ENCODE peak calls at places on chromosome 20, in six cellular contexts. M, Q, B, P, R and N are unnamed samples.

GRCh38 chr20:11777861-11778570 is 139.7 kb upstream of the BTBD3 start:
- DNase-seq in Q (no peak), B (no peak), R (no peak), M (no peak), P (no peak), N (no peak)

GRCh38 chr20:62120990-62121775 is 1.1 kb upstream of the LSM14B start:
- DNase-seq in P (peak), B (no peak), R (peak), M (no peak), Q (no peak), N (no peak)

GRCh38 chr20:50215101-50215500 is 24.5 kb downstream of the CEBPB start:
- DNase-seq in M (no peak), Q (no peak), B (no peak), P (no peak), R (no peak), N (no peak)

GRCh38 chr20:9807176-9807575 is 31.7 kb downstream of the PAK5 start:
- DNase-seq in Q (no peak), M (no peak), R (no peak), P (no peak), B (no peak), N (no peak)

GRCh38 chr20:62367483-62368302 is 581 bp upstream of the LAMA5 start:
- DNase-seq in B (no peak), M (peak), R (peak), Q (no peak), P (peak), N (no peak)

GRCh38 chr20:41392871-41393704 is 26.5 kb upstream of the EMILIN3 start:
- DNase-seq in B (no peak), Q (no peak), M (no peak), R (no peak), P (peak), N (no peak)

GRCh38 chr20:11867286-11867921 is 50.3 kb upstream of the BTBD3 start:
- DNase-seq in P (no peak), R (no peak), Q (no peak), B (no peak), M (no peak), N (peak)

GRCh38 chr20:47949230-47949629 is 163.9 kb upstream of the SULF2 start:
- DNase-seq in R (no peak), M (no peak), P (no peak), B (no peak), Q (no peak), N (no peak)

GRCh38 chr20:31695849-31696804 is 26.5 kb downstream of the BCL2L1 start:
- DNase-seq in B (no peak), R (no peak), Q (no peak), M (no peak), P (no peak), N (peak)

GRCh38 chr20:31694842-31695593 is 27.6 kb downstream of the BCL2L1 start:
- DNase-seq in B (no peak), Q (no peak), M (no peak), P (no peak), R (no peak), N (no peak)

GRCh38 chr20:31691646-31692275 is 30.9 kb downstream of the BCL2L1 start:
- DNase-seq in Q (no peak), B (no peak), P (no peak), R (no peak), M (no peak), N (no peak)

GRCh38 chr20:31693987-31694661 is 28.5 kb downstream of the BCL2L1 start:
- DNase-seq in M (peak), R (peak), Q (no peak), P (no peak), B (no peak), N (no peak)

DNA sequence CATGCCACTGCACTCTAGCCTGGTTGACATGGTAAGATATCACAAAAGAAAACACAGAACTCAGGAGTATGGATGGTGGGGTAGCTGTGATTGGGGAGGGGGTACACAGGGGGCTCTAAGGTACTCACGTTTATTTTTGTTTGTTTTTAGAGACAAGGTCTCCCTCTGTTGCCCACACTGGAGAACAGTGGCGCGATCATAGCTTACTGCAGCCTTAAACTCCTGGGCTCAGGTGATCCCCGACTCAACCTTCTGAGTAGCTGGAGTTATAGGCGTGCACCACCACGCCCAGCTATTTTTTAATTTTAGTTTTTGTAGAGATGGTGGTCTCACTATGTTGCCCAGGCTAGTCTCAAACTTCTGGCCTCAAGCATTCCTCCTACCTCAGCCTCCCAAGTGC is 29.3 kb downstream of the BCL2L1 start:
- DNase-seq in Q (no peak), M (no peak), R (no peak), P (no peak), B (no peak), N (no peak)
- H3K27ac ChIP-seq in Q (no peak), M (no peak), R (no peak), P (no peak), B (no peak), N (peak)

DNA sequence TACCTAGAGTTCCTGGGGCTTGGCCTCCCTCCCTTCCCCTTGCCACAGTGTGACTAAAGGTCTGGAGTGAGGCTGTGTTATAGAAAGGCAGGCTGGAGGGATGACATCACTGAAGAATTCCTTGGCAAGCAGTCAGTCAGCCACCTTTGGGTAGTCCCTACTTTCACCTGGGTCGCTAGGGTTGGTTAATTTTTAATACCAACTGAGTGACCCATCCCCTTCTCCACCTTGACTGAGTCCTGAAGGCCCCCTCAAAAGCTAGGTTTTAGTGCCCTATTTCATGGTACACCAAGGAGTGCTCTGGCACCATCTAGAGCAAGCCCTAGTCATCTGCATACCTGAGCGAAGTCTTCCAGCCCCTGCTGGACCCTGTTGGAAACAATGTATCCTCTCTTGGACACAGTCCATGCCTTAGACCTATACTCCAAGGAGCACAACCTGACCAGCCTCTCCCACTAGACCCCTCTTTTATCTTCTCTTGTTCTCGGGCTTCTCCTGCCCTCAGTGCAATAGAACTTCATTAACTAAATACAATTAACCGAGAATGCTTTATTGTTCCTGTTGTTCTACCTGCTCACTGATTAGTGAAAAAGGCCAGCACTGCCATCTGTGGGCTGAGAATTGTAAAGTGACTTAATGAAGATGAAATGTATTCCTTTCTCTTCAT is 44.6 kb downstream of the RIN2 start:
- DNase-seq in P (no peak), Q (no peak), M (peak), R (peak), B (no peak), N (peak)
- TF ChIP-seq CTCF in P (no peak), Q (no peak), M (peak), R (peak), B (no peak), N (peak)

GRCh38 chr20:25302596-25302995 is 54.7 kb downstream of the PYGB start:
- DNase-seq in M (no peak), Q (no peak), P (no peak), R (no peak), B (no peak), N (no peak)
- H3K27ac ChIP-seq in M (no peak), Q (no peak), P (no peak), R (no peak), B (no peak), N (peak)

GRCh38 chr20:19786311-19786710 is 28.3 kb downstream of the RIN2 start:
- DNase-seq in P (no peak), M (peak), R (peak), B (no peak), Q (no peak), N (peak)

GRCh38 chr20:19783966-19784401 is 25.9 kb downstream of the RIN2 start:
- DNase-seq in P (peak), M (no peak), R (no peak), B (no peak), Q (no peak), N (no peak)

GRCh38 chr20:19785886-19786285 is 27.8 kb downstream of the RIN2 start:
- DNase-seq in B (no peak), R (no peak), P (no peak), M (no peak), Q (no peak), N (no peak)

GRCh38 chr20:19784511-19785172 is 26.6 kb downstream of the RIN2 start:
- DNase-seq in Q (no peak), M (peak), B (no peak), P (peak), R (peak), N (peak)

DNA sequence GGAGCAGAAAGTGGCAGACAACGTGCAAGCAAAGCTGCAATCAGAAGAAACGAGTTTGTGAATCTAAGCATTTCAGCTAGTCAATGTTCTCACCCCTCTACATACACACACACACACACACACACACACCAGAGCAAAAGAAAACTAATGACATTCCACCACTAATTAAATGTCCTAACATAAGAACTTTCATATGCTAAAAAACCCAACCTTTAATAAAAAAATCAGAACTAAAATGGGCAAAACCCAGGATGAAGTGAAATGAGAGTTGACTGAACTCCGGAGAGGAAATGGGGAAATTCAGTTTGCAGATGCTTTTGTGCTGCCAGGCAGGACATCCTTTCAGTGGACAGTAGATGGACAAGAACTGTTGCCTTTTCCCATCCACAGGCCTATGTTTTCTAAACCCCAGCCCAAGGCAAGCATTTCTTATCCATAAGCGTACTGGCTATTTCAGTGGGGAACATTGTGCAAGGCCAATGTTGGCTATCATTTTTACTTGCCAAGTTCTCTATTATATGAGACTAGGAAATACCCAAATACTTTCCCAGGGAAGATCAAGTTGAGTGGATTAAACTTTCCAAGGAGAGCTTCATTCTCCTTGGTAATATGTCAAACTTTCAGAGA is 27.2 kb downstream of the RIN2 start:
- DNase-seq in Q (no peak), P (no peak), B (no peak), M (no peak), R (no peak), N (no peak)
- TF ChIP-seq CTCF in Q (no peak), P (no peak), B (peak), M (no peak), R (no peak), N (peak)

GRCh38 chr20:63639093-63639860 is 12.4 kb upstream of the GMEB2 start:
- DNase-seq in M (no peak), R (no peak), P (no peak), Q (peak), B (peak), N (no peak)
- H3K27ac ChIP-seq in M (no peak), R (no peak), P (peak), Q (peak), B (peak), N (peak)

GRCh38 chr20:2688041-2688591 is 4.5 kb upstream of the EBF4 start:
- DNase-seq in Q (peak), M (peak), R (peak), P (peak), B (peak), N (no peak)
- TF ChIP-seq CTCF in Q (peak), M (peak), R (peak), P (peak), B (peak), N (peak)